ENCODE peak calls at places on chromosomes 12 and 14, in ten cellular contexts. G, X, W, R, M, Y, K, N, D and L are unnamed samples.

GRCh38 chr12:125137776-125138344 is 72.6 kb downstream of the AACS start:
- DNase-seq in W (no peak), K (no peak), R (no peak), X (no peak), G (no peak), M (no peak), D (no peak), Y (no peak), N (no peak), L (no peak)

GRCh38 chr14:24234095-24235020 is 1.6 kb downstream of the GMPR2 start:
- DNase-seq in W (no peak), X (no peak), K (no peak), D (no peak), Y (no peak), N (no peak), R (no peak), M (no peak), G (no peak), L (peak; percentile 15)

GRCh38 chr14:34465069-34465859 is 3.2 kb upstream of the SPTSSA start:
- DNase-seq in X (no peak), R (peak; percentile 66), G (peak; percentile 35), N (peak; percentile 46), Y (peak; percentile 54), M (peak; percentile 34), D (no peak), K (no peak), W (no peak), L (no peak)

GRCh38 chr14:92792885-92793284 is 1.2 kb upstream of the GOLGA5 start:
- DNase-seq in M (no peak), D (no peak), N (no peak), K (no peak), G (peak; percentile 30), Y (no peak), X (no peak), W (no peak), R (no peak), L (no peak)

GRCh38 chr12:116090516-116090915 is 187.0 kb downstream of the MED13L start:
- DNase-seq in K (no peak), X (no peak), G (no peak), R (no peak), D (no peak), W (no peak), Y (no peak), N (no peak), M (no peak), L (no peak)

GRCh38 chr12:26123482-26123980 is 1.3 kb downstream of the BHLHE41 start:
- DNase-seq in R (no peak), W (no peak), X (no peak), M (no peak), K (no peak), G (no peak), Y (peak; percentile 50), D (no peak), N (peak; percentile 37), L (no peak)

GRCh38 chr12:118958520-118958919 is 22.8 kb upstream of the SRRM4 start:
- DNase-seq in G (no peak), K (no peak), M (no peak), D (no peak), X (no peak), Y (no peak), N (no peak), R (no peak), W (no peak), L (peak; percentile 53)

GRCh38 chr12:56244494-56244893 is 13.7 kb downstream of the ANKRD52 start:
- DNase-seq in Y (no peak), R (no peak), N (no peak), D (no peak), W (no peak), G (no peak), K (no peak), X (no peak), M (no peak), L (no peak)

GRCh38 chr12:114408881-114409795 is 3.2 kb upstream of the TBX5 start:
- DNase-seq in D (no peak), R (no peak), M (no peak), W (no peak), G (no peak), Y (peak; percentile 7), K (no peak), X (no peak), N (peak; percentile 87), L (peak; percentile 87)

GRCh38 chr12:62676521-62677307 is 210.1 kb downstream of the MON2 start:
- DNase-seq in W (no peak), X (no peak), K (no peak), N (no peak), D (no peak), G (no peak), Y (no peak), R (no peak), M (no peak), L (peak; percentile 45)

GRCh38 chr14:39140170-39140569 is 26.0 kb downstream of the GEMIN2 start:
- DNase-seq in K (no peak), D (no peak), M (no peak), W (no peak), R (no peak), G (no peak), X (no peak), Y (no peak), N (no peak), L (peak; percentile 45)

DNA sequence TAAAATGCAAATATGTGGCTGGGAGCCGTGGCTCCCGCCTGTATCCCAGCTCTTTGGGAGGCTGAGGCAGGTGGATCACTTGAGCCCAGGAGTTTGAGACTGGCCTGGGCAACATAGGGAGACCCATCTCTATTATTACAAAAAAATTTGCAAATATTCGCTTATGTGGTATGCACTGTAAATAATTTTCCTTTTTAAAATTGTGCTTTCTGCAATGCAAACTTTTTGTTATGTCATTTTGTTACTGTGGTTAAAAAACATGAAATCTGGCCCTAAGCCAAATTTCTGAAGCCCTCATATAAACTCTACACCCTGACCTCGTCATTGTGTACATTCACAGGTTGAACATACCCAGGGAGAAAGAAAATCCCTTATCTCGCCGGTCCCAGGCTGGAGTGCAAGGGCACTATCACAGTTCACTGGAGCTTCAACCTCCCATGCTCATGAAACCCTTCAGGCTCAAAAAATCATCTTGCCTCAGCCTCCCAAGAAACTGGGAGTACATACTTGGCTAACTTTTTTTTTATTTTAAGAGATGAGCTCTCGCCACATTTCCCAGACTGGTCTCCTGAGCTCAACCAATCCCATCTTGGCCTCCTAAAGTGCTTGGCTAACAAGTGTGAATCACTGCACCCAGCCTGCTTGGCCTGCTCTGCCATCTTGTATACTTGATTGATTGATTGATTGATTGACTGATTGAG is 24.7 kb downstream of the TRAPPC6B start:
- DNase-seq in Y (no peak), K (no peak), D (no peak), M (no peak), W (no peak), R (peak; percentile 81), N (no peak), X (no peak), G (no peak), L (no peak)
- H3K4me3 ChIP-seq in Y (no peak overlapping the region), K (no peak overlapping the region), D (no peak overlapping the region), M (no peak overlapping the region), W (no peak overlapping the region), R (no peak overlapping the region), N (no peak overlapping the region), X (no peak overlapping the region), G (no peak overlapping the region), L (no peak overlapping the region)

GRCh38 chr14:104435147-104436046 is 144.2 kb upstream of the C14orf180 start:
- DNase-seq in D (no peak), N (no peak), Y (no peak), G (no peak), R (no peak), M (no peak), W (no peak), X (peak; percentile 2), K (no peak), L (no peak)
- H3K4me3 ChIP-seq in D (no peak overlapping the region), N (no peak overlapping the region), Y (no peak overlapping the region), G (no peak overlapping the region), R (no peak overlapping the region), M (no peak overlapping the region), W (no peak overlapping the region), X (no peak overlapping the region), K (no peak overlapping the region), L (no peak overlapping the region)

GRCh38 chr14:102523200-102524025 is 13.8 kb upstream of the ANKRD9 start:
- DNase-seq in D (no peak), K (no peak), Y (no peak), N (no peak), M (peak; percentile 84), X (no peak), W (no peak), G (no peak), R (no peak), L (no peak)
- H3K4me3 ChIP-seq in D (no peak overlapping the region), K (peak overlapping the region; percentile 47), Y (no peak overlapping the region), N (no peak overlapping the region), M (peak overlapping the region; percentile 33), X (peak overlapping the region; percentile 64), W (no peak overlapping the region), G (no peak overlapping the region), R (no peak overlapping the region), L (no peak overlapping the region)

DNA sequence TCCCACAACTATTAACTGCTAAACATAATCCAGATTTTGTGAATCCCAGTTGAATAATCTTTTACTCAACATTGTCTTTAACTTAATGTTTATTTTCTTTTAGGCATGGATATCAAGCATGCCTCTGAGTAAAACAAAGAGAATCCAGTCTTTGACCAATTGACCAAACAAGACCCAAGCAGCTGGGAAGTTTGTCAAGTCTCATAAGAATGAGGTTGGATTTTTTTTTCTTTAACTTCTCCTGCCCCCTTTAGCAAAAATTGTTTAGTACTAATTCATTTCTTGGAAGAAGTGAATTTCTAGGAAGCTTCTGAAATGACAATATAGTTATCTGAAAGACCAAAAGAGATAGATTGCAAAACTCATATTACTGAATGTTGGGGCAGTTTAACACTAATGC is 89.9 kb downstream of the OTOGL start:
- DNase-seq in K (no peak), W (no peak), M (no peak), N (peak; percentile 87), Y (peak; percentile 93), G (no peak), D (no peak), X (no peak), R (no peak), L (no peak)
- H3K4me3 ChIP-seq in K (no peak overlapping the region), W (no peak overlapping the region), M (no peak overlapping the region), N (no peak overlapping the region), Y (no peak overlapping the region), G (no peak overlapping the region), D (no peak overlapping the region), X (no peak overlapping the region), R (no peak overlapping the region), L (no peak overlapping the region)

GRCh38 chr14:50039120-50039517 is 77.3 kb downstream of the VCPKMT start:
- DNase-seq in W (no peak), M (no peak), Y (no peak), K (no peak), D (no peak), X (no peak), R (no peak), N (no peak), G (no peak), L (no peak)
- H3K4me3 ChIP-seq in W (no peak overlapping the region), M (no peak overlapping the region), Y (no peak overlapping the region), K (no peak overlapping the region), D (no peak overlapping the region), X (no peak overlapping the region), R (no peak overlapping the region), N (no peak overlapping the region), G (no peak overlapping the region), L (no peak overlapping the region)

DNA sequence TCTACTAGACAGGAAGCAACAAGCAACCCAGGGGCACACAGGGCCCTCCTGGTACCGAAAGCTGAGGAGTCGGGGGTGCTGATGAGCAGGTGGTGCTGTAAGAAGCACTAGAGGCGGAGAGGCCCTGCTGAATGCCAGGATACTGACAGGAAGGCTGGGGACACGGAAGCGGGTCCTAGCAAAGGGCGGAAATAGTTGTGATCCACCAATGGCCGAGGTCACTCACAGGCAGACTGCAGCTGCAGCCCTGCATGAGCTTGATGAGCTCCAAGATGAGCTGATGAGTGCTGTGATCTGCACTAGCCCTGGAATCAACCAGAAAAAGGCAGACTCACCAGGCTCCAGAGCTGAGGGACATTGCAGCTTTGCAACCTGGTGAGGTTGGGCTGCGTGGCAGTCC is 85.9 kb downstream of the TTC7B start:
- DNase-seq in K (no peak), Y (no peak), D (no peak), W (no peak), M (no peak), X (no peak), R (no peak), G (no peak), N (no peak), L (no peak)
- H3K4me3 ChIP-seq in K (no peak overlapping the region), Y (no peak overlapping the region), D (no peak overlapping the region), W (no peak overlapping the region), M (no peak overlapping the region), X (no peak overlapping the region), R (no peak overlapping the region), G (no peak overlapping the region), N (no peak overlapping the region), L (no peak overlapping the region)